ENCODE peak calls at places on chromosomes 11 and 22, in nine cellular contexts. B, A, N, S, Z, J, T, O and U are unnamed samples.

GRCh38 chr11:86678296-86678695 is 5.9 kb upstream of the ME3 start:
- DNase-seq in B (no peak), A (no peak), N (no peak), S (no peak), Z (no peak), J (no peak), T (no peak), O (no peak), U (no peak)

GRCh38 chr11:69004411-69005182 is 8.4 kb downstream of the MRGPRF start:
- DNase-seq in B (no peak), A (no peak), N (no peak), S (no peak), Z (no peak), J (no peak), T (no peak), O (no peak), U (no peak)

GRCh38 chr11:19670030-19670761 is 42.4 kb upstream of the NAV2 start:
- DNase-seq in B (peak), A (no peak), N (no peak), S (peak), Z (no peak), J (no peak), T (peak), O (no peak), U (no peak)

GRCh38 chr11:29507381-29507780 is 509.4 kb downstream of the KCNA4 start:
- DNase-seq in B (no peak), A (no peak), N (no peak), S (no peak), Z (no peak), J (no peak), T (no peak), O (no peak), U (no peak)

GRCh38 chr11:107916671-107917241 is 11.5 kb upstream of the RAB39A start:
- DNase-seq in B (no peak), A (peak), N (peak), S (no peak), Z (no peak), J (peak), T (peak), O (peak), U (no peak)

GRCh38 chr11:103378931-103379330 is 269.7 kb downstream of the DYNC2H1 start:
- DNase-seq in B (no peak), A (no peak), N (no peak), S (no peak), Z (no peak), J (no peak), T (no peak), O (no peak), U (no peak)

GRCh38 chr11:10680956-10681487 is 12.5 kb downstream of the IRAG1 start:
- DNase-seq in B (no peak), A (no peak), N (no peak), S (peak), Z (no peak), J (peak), T (peak), O (no peak), U (no peak)

GRCh38 chr22:22156716-22157499 is 87.7 kb upstream of the VPREB1 start:
- DNase-seq in B (peak), A (peak), N (peak), S (peak), Z (peak), J (peak), T (peak), O (peak), U (peak)

GRCh38 chr11:19723572-19724342 is 11.1 kb downstream of the NAV2 start:
- DNase-seq in B (peak), A (peak), N (no peak), S (peak), Z (no peak), J (no peak), T (peak), O (peak), U (no peak)

GRCh38 chr22:37267128-37267587 is 15.2 kb upstream of the CYTH4 start:
- DNase-seq in B (peak), A (peak), N (peak), S (no peak), Z (no peak), J (peak), T (peak), O (peak), U (no peak)

GRCh38 chr11:118892515-118892914 is 8.8 kb downstream of the CXCR5 start:
- DNase-seq in B (no peak), A (no peak), N (no peak), S (no peak), Z (no peak), J (peak), T (no peak), O (peak), U (no peak)

GRCh38 chr11:61071208-61071681 is 31.0 kb upstream of the CD5 start:
- DNase-seq in B (no peak), A (peak), N (no peak), S (no peak), Z (no peak), J (no peak), T (no peak), O (peak), U (no peak)

GRCh38 chr11:20493340-20493739 is 105.8 kb downstream of the PRMT3 start:
- DNase-seq in B (no peak), A (no peak), N (no peak), S (no peak), Z (no peak), J (peak), T (no peak), O (no peak), U (no peak)